ENCODE peak calls at places on chromosomes 2 and 18, in eight cellular contexts. One of them, this sample, is unnamed.
A peak's percentile ranks its signal among the peaks of the same experiment; 100 is the strongest.

GRCh38 chr2:130791617-130791939 is 36.2 kb downstream of the AMER3 start:
- DNase-seq in posterior cingulate gyrus: no peak
- DNase-seq in central memory CD4-positive, alpha-beta T cell: no peak
- DNase-seq in pulmonary artery endothelial cell: no peak
- DNase-seq in sciatic nerve: no peak
- DNase-seq in T-helper 2 cell: no peak
- DNase-seq in naive thymus-derived CD8-positive, alpha-beta T cell: no peak
- DNase-seq in MV-4-11: no peak
- DNase-seq in this sample: no peak

GRCh38 chr18:7417742-7418141 is 149.4 kb upstream of the PTPRM start:
- DNase-seq in posterior cingulate gyrus: no peak
- DNase-seq in central memory CD4-positive, alpha-beta T cell: no peak
- DNase-seq in pulmonary artery endothelial cell: no peak
- DNase-seq in sciatic nerve: no peak
- DNase-seq in T-helper 2 cell: no peak
- DNase-seq in naive thymus-derived CD8-positive, alpha-beta T cell: no peak
- DNase-seq in MV-4-11: no peak
- DNase-seq in this sample: no peak

GRCh38 chr2:214881647-214882205 is 72.2 kb upstream of the BARD1 start:
- DNase-seq in posterior cingulate gyrus: no peak
- DNase-seq in central memory CD4-positive, alpha-beta T cell: no peak
- DNase-seq in pulmonary artery endothelial cell: no peak
- DNase-seq in sciatic nerve: no peak
- DNase-seq in T-helper 2 cell: no peak
- DNase-seq in naive thymus-derived CD8-positive, alpha-beta T cell: no peak
- DNase-seq in MV-4-11: no peak
- DNase-seq in this sample: no peak

GRCh38 chr2:6820236-6820635 is 45.5 kb downstream of the CMPK2 start:
- DNase-seq in posterior cingulate gyrus: no peak
- DNase-seq in central memory CD4-positive, alpha-beta T cell: no peak
- DNase-seq in pulmonary artery endothelial cell: no peak
- DNase-seq in sciatic nerve: no peak
- DNase-seq in T-helper 2 cell: no peak
- DNase-seq in naive thymus-derived CD8-positive, alpha-beta T cell: no peak
- DNase-seq in MV-4-11: no peak
- DNase-seq in this sample: no peak

GRCh38 chr18:71008257-71008656 is 719.4 kb downstream of the SOCS6 start:
- DNase-seq in posterior cingulate gyrus: no peak
- DNase-seq in central memory CD4-positive, alpha-beta T cell: no peak
- DNase-seq in pulmonary artery endothelial cell: no peak
- DNase-seq in sciatic nerve: no peak
- DNase-seq in T-helper 2 cell: no peak
- DNase-seq in naive thymus-derived CD8-positive, alpha-beta T cell: no peak
- DNase-seq in MV-4-11: no peak
- DNase-seq in this sample: no peak

GRCh38 chr18:31396796-31397195 is 20.2 kb downstream of the DSG4 start:
- DNase-seq in posterior cingulate gyrus: no peak
- DNase-seq in central memory CD4-positive, alpha-beta T cell: no peak
- DNase-seq in pulmonary artery endothelial cell: no peak
- DNase-seq in sciatic nerve: no peak
- DNase-seq in T-helper 2 cell: no peak
- DNase-seq in naive thymus-derived CD8-positive, alpha-beta T cell: no peak
- DNase-seq in MV-4-11: no peak
- DNase-seq in this sample: no peak

GRCh38 chr2:120765031-120765910 is 29.6 kb downstream of the GLI2 start:
- DNase-seq in posterior cingulate gyrus: no peak
- DNase-seq in central memory CD4-positive, alpha-beta T cell: no peak
- DNase-seq in pulmonary artery endothelial cell: no peak
- DNase-seq in sciatic nerve: peak; percentile 60
- DNase-seq in T-helper 2 cell: no peak
- DNase-seq in naive thymus-derived CD8-positive, alpha-beta T cell: peak; percentile 40
- DNase-seq in MV-4-11: no peak
- DNase-seq in this sample: no peak

GRCh38 chr18:45399643-45400042 is 215.6 kb upstream of the SLC14A2 start:
- DNase-seq in posterior cingulate gyrus: no peak
- DNase-seq in central memory CD4-positive, alpha-beta T cell: no peak
- DNase-seq in pulmonary artery endothelial cell: no peak
- DNase-seq in sciatic nerve: no peak
- DNase-seq in T-helper 2 cell: no peak
- DNase-seq in naive thymus-derived CD8-positive, alpha-beta T cell: no peak
- DNase-seq in MV-4-11: no peak
- DNase-seq in this sample: no peak

GRCh38 chr2:159185401-159186130 is 100.9 kb downstream of the WDSUB1 start:
- DNase-seq in posterior cingulate gyrus: no peak
- DNase-seq in central memory CD4-positive, alpha-beta T cell: no peak
- DNase-seq in pulmonary artery endothelial cell: no peak
- DNase-seq in sciatic nerve: no peak
- DNase-seq in T-helper 2 cell: no peak
- DNase-seq in naive thymus-derived CD8-positive, alpha-beta T cell: no peak
- DNase-seq in MV-4-11: peak; percentile 11
- DNase-seq in this sample: no peak

This sample was measured in activated gamma-delta T cell.